ENCODE peak calls at places on chromosome 4, in ten cellular contexts. P, J, U, I, K, R, B, V, S and O are unnamed samples.

GRCh38 chr4:157358851-157359250 is 138.3 kb downstream of the GRIA2 start:
- DNase-seq in U (no peak), I (no peak), P (no peak), S (no peak), K (no peak), V (no peak), J (no peak), R (no peak), B (no peak), O (no peak)

GRCh38 chr4:113684534-113685091 is 76.9 kb downstream of the CAMK2D start:
- DNase-seq in V (peak; percentile 21), B (peak; percentile 84), S (peak; percentile 72), J (peak; percentile 85), U (peak; percentile 82), K (no peak), P (peak; percentile 74), R (no peak), I (no peak), O (peak; percentile 60)

GRCh38 chr4:69951602-69952001 is 13.9 kb downstream of the CSN2 start:
- DNase-seq in U (no peak), V (no peak), P (no peak), K (no peak), B (no peak), S (no peak), I (no peak), R (no peak), J (no peak), O (no peak)

GRCh38 chr4:168183717-168184571 is 91.6 kb downstream of the ANXA10 start:
- DNase-seq in S (peak; percentile 69), K (no peak), U (peak; percentile 70), B (peak; percentile 59), J (no peak), V (no peak), P (no peak), I (peak; percentile 17), R (no peak), O (no peak)

GRCh38 chr4:20251796-20252655 is at the start of gene SLIT2:
- DNase-seq in V (peak; percentile 89), K (peak; percentile 74), R (no peak), B (peak; percentile 68), S (peak; percentile 81), J (peak; percentile 75), U (peak; percentile 94), I (peak; percentile 88), P (peak; percentile 94), O (peak; percentile 75)

GRCh38 chr4:146247356-146247755 is 33.0 kb downstream of the REELD1 start:
- DNase-seq in P (no peak), I (no peak), V (no peak), S (no peak), U (no peak), K (no peak), J (no peak), B (no peak), R (no peak), O (no peak)

GRCh38 chr4:56958111-56958517 is 19.3 kb downstream of the NOA1 start:
- DNase-seq in S (peak; percentile 99), I (no peak), U (peak; percentile 99), K (peak; percentile 74), V (no peak), R (no peak), B (peak; percentile 100), P (peak; percentile 93), J (peak; percentile 86), O (peak; percentile 92)

GRCh38 chr4:26263165-26263564 is 57.6 kb upstream of the RBPJ start:
- DNase-seq in S (no peak), R (no peak), I (no peak), J (no peak), U (no peak), K (no peak), V (peak; percentile 19), B (no peak), P (no peak), O (no peak)

GRCh38 chr4:80568891-80569290 is 233.4 kb downstream of the CFAP299 start:
- DNase-seq in R (no peak), J (no peak), B (no peak), S (no peak), I (peak; percentile 53), K (no peak), P (no peak), V (no peak), U (no peak), O (no peak)

DNA sequence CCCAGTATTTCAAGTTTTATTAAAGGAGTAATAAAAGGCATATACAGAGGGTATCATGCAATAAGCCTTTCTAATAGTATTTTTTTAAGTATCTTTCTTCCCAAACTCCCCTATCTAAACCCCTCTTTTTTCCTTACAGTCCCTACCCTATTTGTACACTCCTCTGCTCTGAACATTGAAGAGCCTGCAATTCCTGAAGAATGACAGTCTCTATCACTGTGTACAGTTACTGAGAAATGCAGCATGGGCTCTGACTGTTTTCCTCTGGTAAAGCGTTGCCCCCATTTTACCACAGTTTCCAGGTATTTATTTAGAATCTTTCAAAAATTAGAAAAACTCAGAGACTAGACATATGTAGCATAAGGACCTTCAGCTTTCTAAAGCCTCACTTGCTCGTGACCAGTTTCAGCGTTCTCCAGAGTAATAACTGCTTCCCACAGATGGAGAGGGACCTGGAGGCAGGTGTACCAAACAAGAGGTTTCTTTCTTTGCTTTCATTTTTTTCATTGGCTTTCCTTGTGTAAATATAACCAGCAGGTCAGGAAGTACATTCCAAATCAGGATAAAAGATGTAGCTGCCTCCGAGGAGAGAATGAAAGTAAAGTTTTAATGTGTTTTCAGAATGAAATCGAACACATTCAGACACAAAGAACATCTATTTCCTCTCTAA is 230.8 kb downstream of the CFAP299 start:
- DNase-seq in I (no peak), U (no peak), B (no peak), S (peak; percentile 1), V (no peak), R (no peak), J (no peak), K (no peak), P (no peak), O (no peak)
- H3K4me3 ChIP-seq in I (no peak overlapping the region), U (peak overlapping the region; percentile 72), B (peak overlapping the region; percentile 39), S (peak overlapping the region; percentile 42), V (no peak overlapping the region), R (no peak overlapping the region), J (no peak overlapping the region), K (no peak overlapping the region), P (peak overlapping the region; percentile 34), O (peak overlapping the region; percentile 41)

DNA sequence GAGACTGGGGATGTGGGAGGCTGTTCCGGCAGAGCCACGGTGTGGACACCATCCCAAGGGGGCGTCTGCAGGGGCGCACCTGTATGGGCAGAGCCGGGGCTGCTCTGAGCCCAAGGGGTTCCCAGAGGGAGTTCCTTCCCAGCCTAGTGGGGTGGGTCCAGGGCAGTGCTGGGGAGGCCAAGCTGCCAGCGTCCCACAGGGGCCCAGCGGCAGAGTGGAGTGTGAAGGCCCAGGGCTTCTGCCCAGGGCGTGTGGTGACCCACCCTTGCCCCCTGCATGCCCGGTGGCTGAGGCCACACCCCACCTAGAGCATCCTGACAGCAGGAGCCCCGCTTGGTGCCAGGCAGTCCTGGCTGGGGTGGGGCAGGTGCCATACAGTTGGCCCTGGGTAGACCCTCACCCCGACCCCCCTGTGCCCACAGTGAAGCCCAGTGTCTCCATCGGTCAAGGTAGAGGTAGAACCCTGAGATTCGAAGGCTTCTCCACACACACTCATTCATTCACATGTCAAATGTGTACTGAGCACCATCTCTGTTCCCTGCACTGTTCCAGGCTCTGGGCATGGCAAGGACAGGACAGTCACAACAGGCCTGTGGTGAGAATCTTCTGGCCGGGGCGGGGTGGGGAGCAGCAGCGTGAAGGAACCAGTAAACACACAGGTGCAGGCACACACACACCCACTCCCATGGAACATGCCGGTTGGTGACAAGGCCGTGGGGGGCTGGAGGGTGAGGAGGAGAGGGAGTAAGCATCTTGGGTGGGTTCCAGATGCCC is 29.2 kb downstream of the TACC3 start:
- DNase-seq in J (no peak), K (no peak), B (no peak), U (no peak), V (no peak), R (no peak), I (no peak), P (no peak), S (no peak), O (no peak)
- H3K27me3 ChIP-seq in J (peaks cover 10% of the 10 kb centered on the region), K (no peaks in the 10 kb centered on the region), B (no peaks in the 10 kb centered on the region), U (peaks cover 7% of the 10 kb centered on the region), V (no peaks in the 10 kb centered on the region), R (no peaks in the 10 kb centered on the region), I (peaks cover 9% of the 10 kb centered on the region), P (no peaks in the 10 kb centered on the region), S (no peaks in the 10 kb centered on the region), O (no peaks in the 10 kb centered on the region)

GRCh38 chr4:77634132-77634785 is 28.6 kb downstream of the CXCL13 start:
- DNase-seq in K (no peak), S (no peak), J (no peak), I (no peak), R (no peak), P (no peak), U (no peak), B (no peak), V (no peak), O (no peak)
- H3K36me3 ChIP-seq in K (no peaks in the 10 kb centered on the region), S (no peaks in the 10 kb centered on the region), J (no peaks in the 10 kb centered on the region), I (no peaks in the 10 kb centered on the region), R (no peaks in the 10 kb centered on the region), P (no peaks in the 10 kb centered on the region), U (no peaks in the 10 kb centered on the region), B (no peaks in the 10 kb centered on the region), V (no peaks in the 10 kb centered on the region), O (no peaks in the 10 kb centered on the region)

GRCh38 chr4:1021386-1022050 is 10.1 kb downstream of the FGFRL1 start:
- DNase-seq in R (no peak), I (no peak), S (no peak), P (no peak), V (no peak), K (no peak), J (no peak), B (no peak), U (no peak), O (no peak)

GRCh38 chr4:1019320-1019719 is 7.9 kb downstream of the FGFRL1 start:
- DNase-seq in K (no peak), B (no peak), P (no peak), U (no peak), R (no peak), S (no peak), J (no peak), V (no peak), I (no peak), O (no peak)

GRCh38 chr4:1017706-1018105 is 6.3 kb downstream of the FGFRL1 start:
- DNase-seq in B (no peak), U (no peak), S (no peak), P (no peak), R (no peak), J (no peak), K (no peak), I (no peak), V (no peak), O (no peak)

GRCh38 chr4:1018147-1019020 is 7.0 kb downstream of the FGFRL1 start:
- DNase-seq in J (no peak), K (no peak), U (no peak), I (no peak), V (no peak), R (no peak), B (no peak), P (no peak), S (no peak), O (no peak)

DNA sequence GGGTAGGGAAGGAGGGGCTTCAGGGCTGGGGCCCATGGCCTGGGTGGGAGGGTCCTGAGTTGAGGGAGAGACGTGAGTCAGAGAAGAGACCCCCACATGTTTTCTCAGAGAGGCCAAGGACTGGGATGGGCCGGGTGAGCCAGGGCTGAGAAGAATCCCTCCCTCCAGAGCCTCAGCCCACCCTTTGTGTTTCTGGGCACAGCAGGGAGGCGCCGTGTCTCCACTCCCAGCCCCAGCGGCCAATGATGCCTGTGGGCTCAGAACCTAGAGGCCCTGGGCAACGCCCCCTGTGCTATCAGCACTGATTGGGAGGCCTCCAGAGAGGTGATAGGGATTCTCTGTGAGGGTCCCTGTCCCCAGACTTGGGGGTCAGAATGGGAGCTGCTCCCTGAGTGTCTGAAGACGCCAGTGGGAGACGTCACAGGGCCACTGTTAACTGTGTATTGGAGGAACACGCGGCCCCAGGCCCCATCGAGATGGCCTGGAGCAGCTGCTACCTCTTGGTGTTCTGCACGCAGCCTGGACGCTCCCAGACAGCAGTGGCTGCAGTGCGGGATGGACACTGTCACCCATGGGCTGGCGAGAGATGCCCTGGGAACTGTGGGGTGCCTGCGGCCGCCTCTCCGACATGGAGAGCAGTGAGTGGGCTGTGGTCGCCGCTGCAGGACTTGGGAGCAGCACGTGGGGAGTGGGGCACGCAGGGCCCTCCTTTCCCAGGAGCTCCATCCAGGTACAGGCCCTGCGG is 8.5 kb downstream of the FGFRL1 start:
- DNase-seq in J (no peak), U (no peak), S (no peak), B (no peak), K (no peak), I (no peak), V (no peak), P (no peak), R (no peak), O (no peak)
- H3K4me3 ChIP-seq in J (no peak overlapping the region), U (no peak overlapping the region), S (no peak overlapping the region), B (no peak overlapping the region), K (no peak overlapping the region), I (no peak overlapping the region), V (no peak overlapping the region), P (no peak overlapping the region), R (no peak overlapping the region), O (no peak overlapping the region)